ENCODE peak calls at places on chromosomes 11 and 22, in seven cellular contexts. M, A, Q, O, F, E and I are unnamed samples.

GRCh38 chr11:75425422-75425821 is 7.6 kb downstream of the KLHL35 start:
- DNase-seq in M (no peak), A (no peak), Q (no peak), O (no peak), F (no peak), E (no peak), I (no peak)

GRCh38 chr22:45682069-45682468 is 10.4 kb downstream of the ATXN10 start:
- DNase-seq in M (no peak), A (no peak), Q (peak), O (no peak), F (no peak), E (no peak), I (no peak)

GRCh38 chr11:127274328-127274676 is 273.7 kb upstream of the KIRREL3 start:
- DNase-seq in M (no peak), A (no peak), Q (peak), O (no peak), F (no peak), E (no peak), I (no peak)

GRCh38 chr11:36702330-36703054 is 104.5 kb upstream of the RAG2 start:
- DNase-seq in M (peak), A (peak), Q (peak), O (no peak), F (no peak), E (no peak), I (no peak)

GRCh38 chr22:28075260-28075981 is 156.4 kb upstream of the PITPNB start:
- DNase-seq in M (no peak), A (no peak), Q (peak), O (no peak), F (no peak), E (no peak), I (no peak)

GRCh38 chr11:128198206-128198605 is 389.2 kb downstream of the ETS1 start:
- DNase-seq in M (no peak), A (no peak), Q (no peak), O (no peak), F (no peak), E (no peak), I (no peak)

GRCh38 chr11:17508306-17508705 is 31.7 kb upstream of the ABCC8 start:
- DNase-seq in M (no peak), A (no peak), Q (peak), O (no peak), F (no peak), E (no peak), I (no peak)

GRCh38 chr22:50699754-50700386 is 27.2 kb downstream of the SHANK3 start:
- DNase-seq in M (no peak), A (no peak), Q (no peak), O (no peak), F (no peak), E (no peak), I (no peak)

GRCh38 chr11:76629133-76629852 is 41.3 kb downstream of the LRRC32 start:
- DNase-seq in M (no peak), A (peak), Q (no peak), O (no peak), F (no peak), E (peak), I (no peak)

GRCh38 chr22:47195676-47196492 is 433.4 kb downstream of the TBC1D22A start:
- DNase-seq in M (no peak), A (no peak), Q (peak), O (no peak), F (no peak), E (peak), I (no peak)

GRCh38 chr11:15981292-15981691 is 375.1 kb downstream of the SOX6 start:
- DNase-seq in M (no peak), A (no peak), Q (no peak), O (no peak), F (no peak), E (no peak), I (no peak)

GRCh38 chr11:19253817-19254216 is 13.1 kb upstream of the E2F8 start:
- DNase-seq in M (no peak), A (no peak), Q (no peak), O (no peak), F (no peak), E (no peak), I (no peak)

GRCh38 chr11:124865902-124866851 is 945 bp downstream of the ROBO3 start:
- DNase-seq in M (no peak), A (no peak), Q (peak), O (peak), F (no peak), E (peak), I (no peak)

GRCh38 chr11:15861256-15861655 is 495.1 kb downstream of the SOX6 start:
- DNase-seq in M (no peak), A (no peak), Q (no peak), O (no peak), F (no peak), E (no peak), I (no peak)

GRCh38 chr22:17806437-17806836 is 32.2 kb upstream of the BID start:
- DNase-seq in M (no peak), A (no peak), Q (no peak), O (no peak), F (no peak), E (no peak), I (no peak)

GRCh38 chr11:83025267-83025704 is 46.4 kb downstream of the RAB30 start:
- DNase-seq in M (no peak), A (no peak), Q (peak), O (no peak), F (no peak), E (no peak), I (no peak)

GRCh38 chr22:45885941-45886395 is 91.0 kb downstream of the WNT7B start:
- DNase-seq in M (no peak), A (no peak), Q (no peak), O (no peak), F (no peak), E (peak), I (no peak)

GRCh38 chr22:46588279-46589140 is 31.7 kb upstream of the GRAMD4 start:
- DNase-seq in M (no peak), A (no peak), Q (no peak), O (no peak), F (no peak), E (no peak), I (no peak)

GRCh38 chr11:69918938-69919650 is 99.9 kb upstream of the FGF3 start:
- DNase-seq in M (peak), A (no peak), Q (peak), O (peak), F (peak), E (peak), I (no peak)

GRCh38 chr11:12245549-12245986 is 131.8 kb upstream of the PARVA start:
- DNase-seq in M (no peak), A (no peak), Q (no peak), O (no peak), F (no peak), E (no peak), I (no peak)

GRCh38 chr22:38347944-38348750 is 30.9 kb upstream of the CSNK1E start:
- DNase-seq in M (no peak), A (no peak), Q (peak), O (no peak), F (no peak), E (peak), I (no peak)

GRCh38 chr11:19055016-19055415 is 5.5 kb downstream of the MRGPRX2 start:
- DNase-seq in M (no peak), A (no peak), Q (peak), O (no peak), F (no peak), E (no peak), I (no peak)

GRCh38 chr22:24181088-24181995 is at the start of gene SUSD2:
- DNase-seq in M (no peak), A (no peak), Q (no peak), O (no peak), F (no peak), E (no peak), I (no peak)

GRCh38 chr22:49724893-49725489 is 102.7 kb downstream of the BRD1 start:
- DNase-seq in M (peak), A (no peak), Q (peak), O (peak), F (peak), E (peak), I (peak)

GRCh38 chr11:77778549-77778948 is 42.0 kb downstream of the RSF1 start:
- DNase-seq in M (no peak), A (no peak), Q (no peak), O (no peak), F (no peak), E (no peak), I (no peak)

GRCh38 chr11:94400839-94401772 is at the start of gene GPR83:
- DNase-seq in M (peak), A (no peak), Q (no peak), O (no peak), F (no peak), E (no peak), I (peak)

GRCh38 chr11:119373917-119374631 is 7.4 kb downstream of the USP2 start:
- DNase-seq in M (peak), A (no peak), Q (peak), O (peak), F (no peak), E (peak), I (no peak)

GRCh38 chr11:88475991-88476418 is 138.5 kb upstream of the CTSC start:
- DNase-seq in M (no peak), A (no peak), Q (peak), O (no peak), F (no peak), E (no peak), I (no peak)

GRCh38 chr11:61579398-61580291 is 1.2 kb downstream of the SYT7 start:
- DNase-seq in M (no peak), A (no peak), Q (no peak), O (no peak), F (no peak), E (no peak), I (no peak)

GRCh38 chr22:24592846-24593809 is at the start of gene LRRC75B:
- DNase-seq in M (peak), A (no peak), Q (peak), O (no peak), F (peak), E (peak), I (peak)

GRCh38 chr11:105609832-105610781 is at the start of gene GRIA4:
- DNase-seq in M (peak), A (no peak), Q (peak), O (no peak), F (peak), E (no peak), I (peak)